ENCODE peak calls at places on chromosomes 5 and 9, in seven cellular contexts. I is MV-4-11; J is MM.1S; H is frontal cortex; T is EH; E is T-helper 9 cell; V is activated CD4-positive, CD25-positive, alpha-beta regulatory T cell. Z is an unnamed sample.

GRCh38 chr5:1551426-1551825 is 27.7 kb upstream of the LPCAT1 start:
- DNase-seq in I (no peak), J (no peak), H (no peak), T (no peak), E (no peak), V (no peak), Z (no peak)

GRCh38 chr5:155004138-155004744 is 9.3 kb upstream of the KIF4B start:
- DNase-seq in I (peak; percentile 17), J (peak; percentile 17), H (no peak), T (peak; percentile 16), E (no peak), V (no peak), Z (no peak)

GRCh38 chr5:68289576-68289975 is 74.0 kb downstream of the PIK3R1 start:
- DNase-seq in I (no peak), J (no peak), H (no peak), T (peak; percentile 33), E (no peak), V (no peak), Z (no peak)

GRCh38 chr5:95711501-95712346 is 19.4 kb upstream of the RHOBTB3 start:
- DNase-seq in I (no peak), J (no peak), H (no peak), T (no peak), E (no peak), V (no peak), Z (no peak)

GRCh38 chr5:158538506-158539074 is 561.1 kb downstream of the EBF1 start:
- DNase-seq in I (no peak), J (peak; percentile 47), H (no peak), T (no peak), E (no peak), V (no peak), Z (no peak)

GRCh38 chr9:122036988-122037387 is 56.1 kb downstream of the TTLL11 start:
- DNase-seq in I (no peak), J (no peak), H (no peak), T (peak; percentile 86), E (no peak), V (no peak), Z (no peak)

GRCh38 chr5:178388381-178389030 is 155.9 kb upstream of the PHYKPL start:
- DNase-seq in I (no peak), J (no peak), H (no peak), T (no peak), E (no peak), V (no peak), Z (no peak)

GRCh38 chr5:133285583-133286021 is 233.8 kb downstream of the HSPA4 start:
- DNase-seq in I (peak; percentile 30), J (peak; percentile 5), H (no peak), T (peak; percentile 42), E (no peak), V (no peak), Z (no peak)

GRCh38 chr9:6449645-6450044 is 36.6 kb downstream of the UHRF2 start:
- DNase-seq in I (no peak), J (no peak), H (no peak), T (no peak), E (no peak), V (no peak), Z (no peak)

GRCh38 chr5:6250121-6250520 is 128.2 kb downstream of the MED10 start:
- DNase-seq in I (no peak), J (no peak), H (no peak), T (no peak), E (no peak), V (no peak), Z (no peak)

GRCh38 chr5:10286552-10287227 is 21.0 kb downstream of the CMBL start:
- DNase-seq in I (no peak), J (no peak), H (no peak), T (peak; percentile 30), E (no peak), V (no peak), Z (no peak)

GRCh38 chr5:147390654-147391053 is 119.2 kb downstream of the DPYSL3 start:
- DNase-seq in I (no peak), J (no peak), H (no peak), T (no peak), E (no peak), V (no peak), Z (no peak)

GRCh38 chr9:95507456-95508241 is 9.1 kb downstream of the PTCH1 start:
- DNase-seq in I (no peak), J (peak; percentile 61), H (peak; percentile 61), T (peak; percentile 69), E (peak; percentile 19), V (no peak), Z (peak; percentile 22)

GRCh38 chr9:121169094-121169601 is 32.5 kb downstream of the RAB14 start:
- DNase-seq in I (no peak), J (no peak), H (no peak), T (peak; percentile 25), E (no peak), V (no peak), Z (no peak)

GRCh38 chr5:82512025-82512424 is 233.9 kb upstream of the RPS23 start:
- DNase-seq in I (no peak), J (peak; percentile 64), H (no peak), T (no peak), E (no peak), V (no peak), Z (no peak)

Z was measured in T-helper 17 cell.